ENCODE peak calls at places on chromosomes 11 and 22, in five cellular contexts. I is RWPE1, K is fibroblast of mammary gland, X is vagina, V is GM23338. B is an unnamed sample.

GRCh38 chr22:37077802-37078448 is 26.4 kb downstream of the KCTD17 start:
- DNase-seq in I (peak; percentile 65), K (peak; percentile 43), X (no peak), V (peak; percentile 79), B (no peak)

GRCh38 chr11:8775341-8776133 is 92.9 kb downstream of the RPL27A start:
- DNase-seq in I (no peak), K (no peak), X (no peak), V (no peak), B (no peak)

GRCh38 chr11:120564573-120565301 is 53.2 kb downstream of the GRIK4 start:
- DNase-seq in I (no peak), K (peak; percentile 56), X (no peak), V (peak; percentile 46), B (no peak)

GRCh38 chr11:74839971-74840370 is 91.3 kb downstream of the RNF169 start:
- DNase-seq in I (no peak), K (peak; percentile 35), X (no peak), V (no peak), B (no peak)

GRCh38 chr11:82967381-82967780 is 65.8 kb downstream of the DDIAS start:
- DNase-seq in I (no peak), K (no peak), X (no peak), V (no peak), B (no peak)

GRCh38 chr11:30991376-30991775 is 378.2 kb downstream of the DCDC1 start:
- DNase-seq in I (no peak), K (no peak), X (no peak), V (no peak), B (no peak)

GRCh38 chr22:44901301-44901700 is 108.5 kb downstream of the PHF21B start:
- DNase-seq in I (no peak), K (peak; percentile 5), X (no peak), V (no peak), B (no peak)

GRCh38 chr11:123584186-123584585 is 70.2 kb downstream of the SCN3B start:
- DNase-seq in I (no peak), K (no peak), X (no peak), V (no peak), B (no peak)

GRCh38 chr11:2465201-2466068 is 20.6 kb downstream of the KCNQ1 start:
- DNase-seq in I (no peak), K (no peak), X (peak; percentile 67), V (no peak), B (peak; percentile 66)

GRCh38 chr11:27688076-27688475 is 12.2 kb downstream of the BDNF start:
- DNase-seq in I (no peak), K (no peak), X (no peak), V (peak; percentile 88), B (no peak)

GRCh38 chr11:3947084-3947483 is 91.6 kb downstream of the STIM1 start:
- DNase-seq in I (no peak), K (peak; percentile 60), X (no peak), V (no peak), B (no peak)

GRCh38 chr11:69245491-69246345 is 48.2 kb upstream of the MYEOV start:
- DNase-seq in I (no peak), K (no peak), X (peak; percentile 81), V (no peak), B (peak; percentile 56)

GRCh38 chr11:92834296-92835020 is 135.0 kb upstream of the MTNR1B start:
- DNase-seq in I (peak; percentile 12), K (no peak), X (no peak), V (no peak), B (no peak)

GRCh38 chr11:30545507-30545906 is 40.6 kb downstream of the MPPED2 start:
- DNase-seq in I (no peak), K (no peak), X (no peak), V (no peak), B (no peak)

GRCh38 chr11:110438017-110438416 is 8.3 kb downstream of the FDX1 start:
- DNase-seq in I (no peak), K (no peak), X (no peak), V (no peak), B (no peak)

GRCh38 chr11:120510406-120511115 is 987 bp upstream of the GRIK4 start:
- DNase-seq in I (no peak), K (no peak), X (no peak), V (no peak), B (peak; percentile 58)

GRCh38 chr22:26079009-26079408 is 90.3 kb upstream of the SEZ6L start:
- DNase-seq in I (no peak), K (no peak), X (no peak), V (peak; percentile 44), B (no peak)

GRCh38 chr11:848380-848931 is 5.8 kb downstream of the TSPAN4 start:
- DNase-seq in I (no peak), K (no peak), X (no peak), V (peak; percentile 70), B (no peak)

GRCh38 chr11:1263036-1263435 is 40.2 kb downstream of the MUC5B start:
- DNase-seq in I (peak; percentile 6), K (no peak), X (no peak), V (no peak), B (no peak)

GRCh38 chr11:134014502-134014901 is 54.4 kb upstream of the JAM3 start:
- DNase-seq in I (no peak), K (no peak), X (no peak), V (peak; percentile 77), B (no peak)

GRCh38 chr11:39741066-39741465 is 1718.4 kb downstream of the LRRC4C start:
- DNase-seq in I (peak; percentile 1), K (no peak), X (no peak), V (no peak), B (no peak)

GRCh38 chr22:49305215-49305965 is 522.3 kb downstream of the BRD1 start:
- DNase-seq in I (no peak), K (peak; percentile 0), X (peak; percentile 89), V (peak; percentile 19), B (peak; percentile 91)

GRCh38 chr22:41799486-41800347 is 762 bp upstream of the CCDC134 start:
- DNase-seq in I (peak; percentile 6), K (no peak), X (no peak), V (peak; percentile 43), B (no peak)

GRCh38 chr11:109326781-109327180 is 95.2 kb upstream of the C11orf87 start:
- DNase-seq in I (no peak), K (no peak), X (no peak), V (no peak), B (no peak)

GRCh38 chr11:95599959-95600586 is 189.5 kb downstream of the FAM76B start:
- DNase-seq in I (no peak), K (no peak), X (no peak), V (no peak), B (no peak)

GRCh38 chr11:118301600-118302195 is 2.8 kb upstream of the CD3E start:
- DNase-seq in I (no peak), K (no peak), X (no peak), V (no peak), B (no peak)

GRCh38 chr11:12429155-12429554 is 51.8 kb downstream of the PARVA start:
- DNase-seq in I (no peak), K (no peak), X (no peak), V (no peak), B (no peak)

GRCh38 chr11:2775083-2775625 is 75.4 kb upstream of the KCNQ1OT1 start:
- DNase-seq in I (no peak), K (no peak), X (no peak), V (no peak), B (peak; percentile 60)

DNA sequence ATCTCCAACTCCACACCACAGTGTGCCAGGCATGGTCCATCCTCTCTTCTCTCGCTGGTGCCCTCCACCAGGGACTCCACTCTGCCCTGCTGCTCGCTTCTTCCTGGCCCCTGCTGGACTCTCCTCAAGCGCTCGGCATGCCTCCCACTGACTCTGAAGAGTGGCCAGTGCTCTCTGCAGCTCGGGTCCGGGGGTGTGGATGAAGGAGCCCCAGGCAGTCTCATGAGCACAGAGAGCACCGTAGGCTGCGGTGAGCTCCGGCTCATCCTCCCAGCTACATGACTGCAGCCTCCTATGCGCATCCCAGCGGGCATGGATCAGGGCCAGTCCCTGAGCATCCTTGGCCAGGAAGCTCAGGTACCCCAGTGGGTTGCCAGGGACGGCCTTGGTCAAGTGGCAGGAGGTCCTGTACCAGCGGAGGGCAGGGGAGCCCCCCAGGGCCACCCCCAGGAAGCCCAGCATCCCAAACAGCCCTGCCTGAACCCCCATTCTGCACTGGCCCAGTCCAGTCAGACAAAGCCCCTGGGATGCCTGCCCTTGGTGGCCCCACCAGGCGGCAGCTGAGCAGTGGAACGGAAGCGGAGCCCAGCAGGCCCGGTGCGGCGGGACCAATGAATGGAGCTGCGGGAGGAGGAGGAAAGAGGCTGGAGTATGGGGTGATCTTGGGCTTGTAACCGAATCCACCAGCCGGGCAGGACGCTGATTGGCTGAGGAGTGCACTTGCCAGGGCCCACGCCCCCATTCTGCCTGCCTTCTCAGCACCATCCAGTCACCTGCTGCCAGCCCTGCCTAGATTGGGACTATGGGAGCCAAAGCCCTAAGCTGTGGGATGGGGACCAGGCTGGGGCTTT is at the start of gene PLA2G3:
- DNase-seq in I (no peak), K (peak; percentile 62), X (no peak), V (peak; percentile 99), B (no peak)
- TF ChIP-seq CTCF in I (no peak), K (no peak), X (no peak), V (peak; percentile 21), B (peak; percentile 67)

DNA sequence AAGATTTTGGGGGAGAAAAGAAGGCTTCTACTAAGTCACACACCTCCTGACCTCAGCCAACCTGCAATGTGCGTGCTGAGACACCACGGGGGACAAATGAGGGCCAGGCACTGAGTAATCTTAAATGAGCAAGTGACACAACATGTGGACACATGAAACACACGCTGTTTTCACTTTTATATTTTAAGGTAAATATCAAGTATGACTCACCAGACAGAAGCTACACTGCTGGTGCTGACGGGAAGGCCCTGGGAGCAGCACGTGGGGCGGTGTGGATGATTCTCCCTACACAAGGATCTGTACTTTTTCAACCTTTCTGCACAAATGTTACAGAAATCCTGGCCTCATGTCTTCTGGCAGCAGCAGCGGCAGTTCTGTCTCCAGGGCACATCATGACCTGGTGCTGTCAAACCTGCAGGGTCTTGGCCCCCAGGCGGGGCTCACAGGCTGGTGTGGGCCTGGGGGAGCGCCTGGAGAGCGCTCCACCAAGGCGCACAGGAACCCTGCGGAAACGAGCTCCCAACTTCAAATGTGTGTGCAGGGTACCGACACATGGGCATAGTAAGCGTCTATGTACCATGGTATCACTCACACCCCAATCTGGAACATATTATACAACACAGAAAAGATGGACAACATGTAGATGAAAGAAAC is 61.7 kb downstream of the DGCR2 start:
- DNase-seq in I (peak; percentile 33), K (peak; percentile 62), X (no peak), V (no peak), B (peak; percentile 58)
- TF ChIP-seq CTCF in I (no peak), K (no peak), X (no peak), V (no peak), B (no peak)

GRCh38 chr11:64000740-64001514 is 14.7 kb downstream of the OTUB1 start:
- DNase-seq in I (no peak), K (no peak), X (no peak), V (peak; percentile 59), B (no peak)
- TF ChIP-seq CTCF in I (peak; percentile 54), K (no peak), X (peak; percentile 12), V (no peak), B (peak; percentile 50)

DNA sequence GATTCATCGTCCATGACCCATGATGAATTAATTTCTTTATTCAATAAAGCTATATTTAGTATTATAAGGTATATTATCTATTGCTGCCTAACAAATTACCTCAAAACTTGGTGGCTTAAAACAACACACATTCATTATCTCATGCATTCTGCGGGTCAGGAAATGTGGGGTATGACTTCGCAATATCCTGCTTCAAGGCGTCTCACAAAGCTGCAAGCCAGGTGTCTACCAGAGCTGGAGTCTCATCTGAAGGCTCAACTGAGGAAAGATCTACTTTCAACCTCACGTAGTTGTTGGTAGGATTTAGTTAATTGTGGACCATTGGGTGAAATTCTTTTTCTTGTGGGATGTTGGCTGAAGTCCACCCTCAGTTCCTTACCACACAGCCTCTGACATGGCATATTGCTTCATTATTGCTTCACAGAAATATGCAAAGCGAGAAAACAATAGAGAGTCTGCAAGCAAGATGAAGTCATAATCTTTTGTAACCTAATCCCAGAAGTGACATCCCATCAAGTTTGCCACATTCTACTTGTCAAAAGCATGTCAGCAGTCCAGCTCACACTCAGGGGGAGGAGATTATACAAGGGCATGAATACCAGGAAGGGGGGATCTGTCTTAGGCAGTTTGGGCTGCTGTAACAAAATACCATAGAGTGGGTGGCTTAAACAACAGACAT is 45.1 kb downstream of the KREMEN1 start:
- DNase-seq in I (no peak), K (peak; percentile 67), X (no peak), V (no peak), B (no peak)
- TF ChIP-seq CTCF in I (no peak), K (no peak), X (no peak), V (no peak), B (no peak)

B was measured in type B pancreatic cell.